ENCODE peak calls at places on chromosomes 13 and 19, in five cellular contexts. One of them, this sample, is unnamed. For H3K4me1 and H3K9me3, the result is how much of the 10 kb centered on the place peaks cover.

GRCh38 chr19:29002336-29002735 is 210.6 kb downstream of the UQCRFS1 start:
- DNase-seq in ovary: no peak
- DNase-seq in PC-9: no peak
- DNase-seq in heart left ventricle: no peak
- DNase-seq in left lung: no peak
- DNase-seq in this sample: no peak

GRCh38 chr19:5265260-5265659 is 75.4 kb downstream of the PTPRS start:
- DNase-seq in left lung: no peak
- DNase-seq in PC-9: no peak
- DNase-seq in heart left ventricle: no peak
- DNase-seq in ovary: no peak
- DNase-seq in this sample: no peak

GRCh38 chr13:79581870-79582315 is 100.9 kb downstream of the NDFIP2 start:
- DNase-seq in ovary: no peak
- DNase-seq in heart left ventricle: peak
- DNase-seq in left lung: no peak
- DNase-seq in PC-9: peak
- DNase-seq in this sample: no peak

GRCh38 chr13:114025432-114026127 is 51.7 kb upstream of the C13orf46 start:
- DNase-seq in heart left ventricle: no peak
- DNase-seq in PC-9: no peak
- DNase-seq in ovary: peak
- DNase-seq in left lung: no peak
- DNase-seq in this sample: no peak

GRCh38 chr19:46976845-46977320 is 42.8 kb upstream of the NPAS1 start:
- DNase-seq in PC-9: peak
- DNase-seq in heart left ventricle: no peak
- DNase-seq in left lung: peak
- DNase-seq in ovary: no peak
- DNase-seq in this sample: no peak

GRCh38 chr13:25249001-25249543 is 38.2 kb downstream of the MTMR6 start:
- DNase-seq in ovary: no peak
- DNase-seq in left lung: no peak
- DNase-seq in heart left ventricle: no peak
- DNase-seq in PC-9: no peak
- DNase-seq in this sample: no peak

GRCh38 chr13:112182251-112182650 is 115.3 kb downstream of the SOX1 start:
- DNase-seq in PC-9: no peak
- DNase-seq in heart left ventricle: no peak
- DNase-seq in ovary: no peak
- DNase-seq in left lung: no peak
- DNase-seq in this sample: no peak

GRCh38 chr13:87677334-87678234 is 6.4 kb downstream of the SLITRK5 start:
- DNase-seq in heart left ventricle: no peak
- DNase-seq in left lung: no peak
- DNase-seq in PC-9: peak
- DNase-seq in ovary: peak
- DNase-seq in this sample: no peak

GRCh38 chr13:73772449-73773186 is 361.6 kb downstream of the KLF12 start:
- DNase-seq in PC-9: no peak
- DNase-seq in heart left ventricle: no peak
- DNase-seq in ovary: no peak
- DNase-seq in left lung: no peak
- DNase-seq in this sample: no peak

GRCh38 chr19:47495478-47496372 is 11.7 kb upstream of the KPTN start:
- DNase-seq in PC-9: no peak
- DNase-seq in heart left ventricle: no peak
- DNase-seq in left lung: no peak
- DNase-seq in ovary: no peak
- DNase-seq in this sample: no peak

GRCh38 chr13:104422668-104423067 is 1356.5 kb upstream of the SLC10A2 start:
- DNase-seq in ovary: no peak
- DNase-seq in left lung: no peak
- DNase-seq in heart left ventricle: no peak
- DNase-seq in PC-9: no peak
- DNase-seq in this sample: no peak

GRCh38 chr19:2253106-2254051 is 2.8 kb downstream of the JSRP1 start:
- DNase-seq in ovary: no peak
- DNase-seq in heart left ventricle: no peak
- DNase-seq in left lung: no peak
- DNase-seq in PC-9: no peak
- DNase-seq in this sample: peak

GRCh38 chr19:2259331-2259730 is 3.1 kb upstream of the JSRP1 start:
- DNase-seq in heart left ventricle: no peak
- DNase-seq in ovary: no peak
- DNase-seq in left lung: no peak
- DNase-seq in PC-9: peak
- DNase-seq in this sample: no peak

GRCh38 chr19:2254052-2254872 is 2.0 kb downstream of the JSRP1 start:
- DNase-seq in PC-9: no peak
- DNase-seq in heart left ventricle: no peak
- DNase-seq in left lung: no peak
- DNase-seq in ovary: no peak
- DNase-seq in this sample: no peak

GRCh38 chr19:2255112-2255845 is 938 bp downstream of the JSRP1 start:
- DNase-seq in heart left ventricle: no peak
- DNase-seq in left lung: no peak
- DNase-seq in ovary: no peak
- DNase-seq in PC-9: no peak
- DNase-seq in this sample: no peak

GRCh38 chr19:2255982-2256685 is at the start of gene JSRP1:
- DNase-seq in heart left ventricle: no peak
- DNase-seq in PC-9: no peak
- DNase-seq in ovary: no peak
- DNase-seq in left lung: no peak
- DNase-seq in this sample: no peak
- H3K4me1 ChIP-seq in heart left ventricle: under half
- H3K4me1 ChIP-seq in PC-9: under half
- H3K4me1 ChIP-seq in ovary: under half
- H3K4me1 ChIP-seq in left lung: under half
- H3K4me1 ChIP-seq in this sample: under half

DNA sequence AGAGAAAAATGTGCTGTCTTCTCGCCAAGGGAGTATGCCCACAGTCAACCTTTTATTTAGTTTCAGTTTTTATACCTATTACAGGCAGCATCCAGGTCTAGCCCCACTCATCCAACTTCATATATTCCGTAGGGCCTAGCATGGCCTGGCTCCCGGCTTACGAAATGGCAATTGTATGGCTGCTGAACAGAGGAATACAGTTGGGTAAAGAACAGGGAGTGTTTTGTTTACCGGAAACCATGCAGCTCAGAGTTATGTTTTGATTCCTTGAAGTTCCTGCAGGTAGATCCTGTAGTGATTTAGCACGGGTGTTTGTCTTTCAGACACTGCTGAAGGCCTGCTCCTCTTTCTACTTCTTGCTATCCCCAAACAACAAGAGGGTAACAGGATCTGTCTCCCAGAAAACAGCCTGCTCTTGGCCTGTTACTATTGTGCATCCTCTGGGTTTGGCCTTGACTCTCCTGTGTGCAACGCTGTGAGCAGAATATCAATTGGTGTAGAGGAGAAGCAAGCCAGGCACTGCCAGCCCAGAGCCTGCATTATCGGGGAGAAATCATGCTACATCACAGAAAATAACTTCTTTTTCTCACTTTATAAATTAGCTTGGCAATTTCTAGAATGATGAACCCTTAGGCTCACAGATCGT is 32.4 kb downstream of the OLFM4 start:
- DNase-seq in ovary: no peak
- DNase-seq in PC-9: no peak
- DNase-seq in left lung: no peak
- DNase-seq in heart left ventricle: no peak
- DNase-seq in this sample: no peak
- H3K27ac ChIP-seq in ovary: no peak
- H3K27ac ChIP-seq in PC-9: no peak
- H3K27ac ChIP-seq in left lung: no peak
- H3K27ac ChIP-seq in heart left ventricle: no peak
- H3K27ac ChIP-seq in this sample: no peak

GRCh38 chr19:38308006-38308766 is 4.1 kb downstream of the C19orf33 start:
- DNase-seq in left lung: no peak
- DNase-seq in heart left ventricle: no peak
- DNase-seq in PC-9: no peak
- DNase-seq in ovary: no peak
- DNase-seq in this sample: no peak

GRCh38 chr19:38309615-38310278 is 5.7 kb downstream of the C19orf33 start:
- DNase-seq in heart left ventricle: no peak
- DNase-seq in left lung: no peak
- DNase-seq in ovary: no peak
- DNase-seq in PC-9: no peak
- DNase-seq in this sample: no peak

GRCh38 chr19:38307597-38307996 is 3.5 kb downstream of the C19orf33 start:
- DNase-seq in left lung: no peak
- DNase-seq in PC-9: no peak
- DNase-seq in ovary: no peak
- DNase-seq in heart left ventricle: no peak
- DNase-seq in this sample: no peak

GRCh38 chr19:38310279-38310670 is 5.5 kb downstream of the YIF1B start:
- DNase-seq in left lung: no peak
- DNase-seq in ovary: no peak
- DNase-seq in PC-9: no peak
- DNase-seq in heart left ventricle: no peak
- DNase-seq in this sample: no peak

GRCh38 chr19:38308926-38309614 is 5.0 kb downstream of the C19orf33 start:
- DNase-seq in ovary: no peak
- DNase-seq in heart left ventricle: no peak
- DNase-seq in PC-9: no peak
- DNase-seq in left lung: no peak
- DNase-seq in this sample: no peak
- H3K9me3 ChIP-seq in ovary: under half
- H3K9me3 ChIP-seq in heart left ventricle: under half
- H3K9me3 ChIP-seq in PC-9: under half
- H3K9me3 ChIP-seq in left lung: under half
- H3K9me3 ChIP-seq in this sample: under half

DNA sequence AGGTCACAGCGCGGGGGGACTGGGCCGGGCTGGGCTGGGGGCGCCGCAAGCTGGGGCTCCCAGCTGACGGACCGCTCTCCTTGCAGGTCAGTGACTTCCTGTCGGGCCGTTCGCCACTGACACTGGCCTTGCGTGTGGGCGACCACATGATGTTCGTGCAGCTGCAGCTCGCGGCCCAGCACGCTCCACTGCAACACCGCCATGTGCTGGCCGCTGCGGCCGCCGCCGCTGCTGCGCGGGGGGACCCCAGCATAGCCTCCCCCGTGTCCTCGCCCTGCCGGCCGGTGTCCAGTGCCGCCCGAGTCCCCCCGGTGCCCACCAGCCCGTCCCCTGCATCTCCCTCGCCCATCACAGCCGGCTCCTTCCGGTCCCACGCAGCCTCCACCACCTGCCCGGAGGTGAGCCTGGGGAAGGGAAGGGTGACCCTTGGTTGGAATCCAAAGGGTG is 5.7 kb downstream of the MIDN start:
- DNase-seq in heart left ventricle: no peak
- DNase-seq in PC-9: no peak
- DNase-seq in left lung: peak
- DNase-seq in ovary: no peak
- DNase-seq in this sample: no peak
- H3K4me1 ChIP-seq in heart left ventricle: half or more
- H3K4me1 ChIP-seq in PC-9: under half
- H3K4me1 ChIP-seq in left lung: under half
- H3K4me1 ChIP-seq in ovary: under half
- H3K4me1 ChIP-seq in this sample: under half

This sample was measured in naive thymus-derived CD4-positive, alpha-beta T cell.